ENCODE peak calls at places on chromosomes 16 and 17, in six cellular contexts. U is ELF-1; Y is stimulated activated CD4-positive, alpha-beta T cell treated with anti-CD3 and anti-CD28 coated beads, Interleukin-2, amount 100 ng/mL, for 24 hours; N is heart left ventricle; V is non-pigmented ciliary epithelial cell; Z is Caki2. P is an unnamed sample.

GRCh38 chr17:63842173-63842539 is 329 bp downstream of the SMARCD2 start:
- DNase-seq in U (peak; percentile 49), Y (peak; percentile 48), N (peak; percentile 46), V (no peak), Z (no peak), P (no peak)

GRCh38 chr17:72387487-72387886 is 266.7 kb downstream of the SOX9 start:
- DNase-seq in U (peak; percentile 33), Y (no peak), N (no peak), V (peak; percentile 83), Z (peak; percentile 85), P (no peak)

GRCh38 chr17:63178530-63178929 is 212.5 kb downstream of the TANC2 start:
- DNase-seq in U (no peak), Y (no peak), N (no peak), V (no peak), Z (no peak), P (no peak)

GRCh38 chr16:2483939-2484897 is 9.3 kb downstream of the TBC1D24 start:
- DNase-seq in U (no peak), Y (no peak), N (no peak), V (no peak), Z (no peak), P (no peak)

GRCh38 chr16:5490499-5490898 is 392.9 kb upstream of the EEF2KMT start:
- DNase-seq in U (peak; percentile 71), Y (no peak), N (no peak), V (no peak), Z (peak; percentile 39), P (peak; percentile 8)

GRCh38 chr17:73058022-73058421 is 34.5 kb downstream of the SLC39A11 start:
- DNase-seq in U (no peak), Y (no peak), N (no peak), V (no peak), Z (no peak), P (no peak)

GRCh38 chr16:61370564-61370963 is 665.7 kb downstream of the CDH8 start:
- DNase-seq in U (no peak), Y (no peak), N (no peak), V (no peak), Z (no peak), P (no peak)

GRCh38 chr16:29678691-29679267 is at the start of gene QPRT:
- DNase-seq in U (peak; percentile 97), Y (no peak), N (peak; percentile 52), V (no peak), Z (peak; percentile 45), P (no peak)

GRCh38 chr17:28369684-28370034 is 448 bp downstream of the VTN start:
- DNase-seq in U (no peak), Y (no peak), N (no peak), V (no peak), Z (no peak), P (no peak)

GRCh38 chr17:13520899-13521572 is 80.7 kb downstream of the HS3ST3A1 start:
- DNase-seq in U (no peak), Y (no peak), N (no peak), V (peak; percentile 67), Z (no peak), P (no peak)

GRCh38 chr17:75832164-75832651 is 12.0 kb downstream of the UNC13D start:
- DNase-seq in U (no peak), Y (peak; percentile 58), N (no peak), V (peak; percentile 79), Z (no peak), P (no peak)

GRCh38 chr17:37664214-37664613 is 21.0 kb upstream of the DDX52 start:
- DNase-seq in U (no peak), Y (no peak), N (no peak), V (no peak), Z (no peak), P (no peak)

GRCh38 chr16:66470556-66470955 is 43.5 kb downstream of the BEAN1 start:
- DNase-seq in U (no peak), Y (no peak), N (no peak), V (no peak), Z (no peak), P (no peak)

GRCh38 chr17:20010099-20010863 is 1.1 kb downstream of the SPECC1 start:
- DNase-seq in U (peak; percentile 22), Y (no peak), N (peak; percentile 36), V (no peak), Z (peak; percentile 62), P (peak; percentile 43)

GRCh38 chr17:41307647-41308046 is 1.5 kb downstream of the KRTAP16-1 start:
- DNase-seq in U (no peak), Y (no peak), N (no peak), V (peak; percentile 5), Z (no peak), P (peak; percentile 7)

GRCh38 chr17:77893144-77894044 is 65.1 kb upstream of the TNRC6C start:
- DNase-seq in U (no peak), Y (no peak), N (no peak), V (no peak), Z (no peak), P (no peak)

GRCh38 chr17:77100009-77100408 is 40.8 kb upstream of the SEC14L1 start:
- DNase-seq in U (no peak), Y (no peak), N (peak; percentile 70), V (no peak), Z (no peak), P (no peak)

GRCh38 chr17:37744961-37745800 is at the start of gene HNF1B:
- DNase-seq in U (peak; percentile 55), Y (no peak), N (no peak), V (no peak), Z (peak; percentile 87), P (no peak)

GRCh38 chr16:27816561-27816960 is 247.0 kb downstream of the GSG1L start:
- DNase-seq in U (no peak), Y (no peak), N (no peak), V (no peak), Z (no peak), P (no peak)

GRCh38 chr17:7122386-7122785 is 7.8 kb upstream of the ASGR2 start:
- DNase-seq in U (no peak), Y (no peak), N (no peak), V (peak; percentile 1), Z (no peak), P (no peak)

GRCh38 chr17:18185391-18185790 is 1.8 kb downstream of the ALKBH5 start:
- DNase-seq in U (no peak), Y (no peak), N (no peak), V (no peak), Z (no peak), P (no peak)

P was measured in NCI-H1417.